ENCODE peak calls at places on chromosomes 12 and 14, in ten cellular contexts. One of them, this sample, is unnamed.
A peak's percentile ranks its signal among the peaks of the same experiment; 100 is the strongest.

GRCh38 chr12:9361879-9362326 is 153.7 kb upstream of the PZP start:
- DNase-seq in GM23338: no peak
- DNase-seq in GM13976: peak; percentile 66
- DNase-seq in tibial artery: no peak
- DNase-seq in fibroblast of mammary gland: no peak
- DNase-seq in WERI-Rb-1: no peak
- DNase-seq in MM.1S: no peak
- DNase-seq in OCI-LY7: no peak
- DNase-seq in AG04450: no peak
- DNase-seq in cardiac muscle cell: no peak
- DNase-seq in this sample: no peak

GRCh38 chr14:70036665-70037064 is 152.1 kb downstream of the SLC8A3 start:
- DNase-seq in GM23338: peak; percentile 46
- DNase-seq in GM13976: no peak
- DNase-seq in tibial artery: no peak
- DNase-seq in fibroblast of mammary gland: peak; percentile 19
- DNase-seq in WERI-Rb-1: peak; percentile 59
- DNase-seq in MM.1S: no peak
- DNase-seq in OCI-LY7: no peak
- DNase-seq in AG04450: no peak
- DNase-seq in cardiac muscle cell: no peak
- DNase-seq in this sample: peak; percentile 39

GRCh38 chr14:49879683-49880204 is 13.1 kb upstream of the ARF6 start:
- DNase-seq in GM23338: peak; percentile 92
- DNase-seq in GM13976: peak; percentile 70
- DNase-seq in tibial artery: no peak
- DNase-seq in fibroblast of mammary gland: peak; percentile 76
- DNase-seq in WERI-Rb-1: peak; percentile 55
- DNase-seq in MM.1S: peak; percentile 59
- DNase-seq in OCI-LY7: peak; percentile 90
- DNase-seq in AG04450: no peak
- DNase-seq in cardiac muscle cell: peak; percentile 75
- DNase-seq in this sample: peak; percentile 30

GRCh38 chr14:104096751-104097700 is 11.5 kb downstream of the ASPG start:
- DNase-seq in GM23338: peak; percentile 41
- DNase-seq in GM13976: no peak
- DNase-seq in tibial artery: no peak
- DNase-seq in fibroblast of mammary gland: no peak
- DNase-seq in WERI-Rb-1: no peak
- DNase-seq in MM.1S: no peak
- DNase-seq in OCI-LY7: peak; percentile 35
- DNase-seq in AG04450: no peak
- DNase-seq in cardiac muscle cell: no peak
- DNase-seq in this sample: peak; percentile 34

GRCh38 chr14:29734732-29735131 is 192.9 kb downstream of the PRKD1 start:
- DNase-seq in GM23338: peak; percentile 29
- DNase-seq in GM13976: no peak
- DNase-seq in tibial artery: no peak
- DNase-seq in fibroblast of mammary gland: no peak
- DNase-seq in WERI-Rb-1: no peak
- DNase-seq in MM.1S: no peak
- DNase-seq in OCI-LY7: no peak
- DNase-seq in AG04450: no peak
- DNase-seq in cardiac muscle cell: no peak
- DNase-seq in this sample: no peak

GRCh38 chr14:32377046-32377445 is 47.9 kb downstream of the AKAP6 start:
- DNase-seq in GM23338: no peak
- DNase-seq in GM13976: no peak
- DNase-seq in tibial artery: no peak
- DNase-seq in fibroblast of mammary gland: no peak
- DNase-seq in WERI-Rb-1: no peak
- DNase-seq in MM.1S: no peak
- DNase-seq in OCI-LY7: no peak
- DNase-seq in AG04450: no peak
- DNase-seq in cardiac muscle cell: no peak
- DNase-seq in this sample: no peak

GRCh38 chr12:26369588-26369987 is 174.2 kb downstream of the SSPN start:
- DNase-seq in GM23338: peak; percentile 21
- DNase-seq in GM13976: no peak
- DNase-seq in tibial artery: no peak
- DNase-seq in fibroblast of mammary gland: peak; percentile 94
- DNase-seq in WERI-Rb-1: no peak
- DNase-seq in MM.1S: no peak
- DNase-seq in OCI-LY7: no peak
- DNase-seq in AG04450: peak; percentile 72
- DNase-seq in cardiac muscle cell: peak; percentile 76
- DNase-seq in this sample: no peak

GRCh38 chr12:75892779-75893408 is 138.7 kb downstream of the PHLDA1 start:
- DNase-seq in GM23338: no peak
- DNase-seq in GM13976: no peak
- DNase-seq in tibial artery: no peak
- DNase-seq in fibroblast of mammary gland: peak; percentile 55
- DNase-seq in WERI-Rb-1: no peak
- DNase-seq in MM.1S: no peak
- DNase-seq in OCI-LY7: no peak
- DNase-seq in AG04450: no peak
- DNase-seq in cardiac muscle cell: peak; percentile 91
- DNase-seq in this sample: no peak

GRCh38 chr12:76711241-76711640 is 52.7 kb upstream of the ZDHHC17 start:
- DNase-seq in GM23338: no peak
- DNase-seq in GM13976: no peak
- DNase-seq in tibial artery: no peak
- DNase-seq in fibroblast of mammary gland: no peak
- DNase-seq in WERI-Rb-1: no peak
- DNase-seq in MM.1S: no peak
- DNase-seq in OCI-LY7: no peak
- DNase-seq in AG04450: no peak
- DNase-seq in cardiac muscle cell: no peak
- DNase-seq in this sample: no peak

GRCh38 chr12:19669793-19670192 is 230.5 kb downstream of the AEBP2 start:
- DNase-seq in GM23338: no peak
- DNase-seq in GM13976: no peak
- DNase-seq in tibial artery: no peak
- DNase-seq in fibroblast of mammary gland: no peak
- DNase-seq in WERI-Rb-1: no peak
- DNase-seq in MM.1S: no peak
- DNase-seq in OCI-LY7: no peak
- DNase-seq in AG04450: no peak
- DNase-seq in cardiac muscle cell: no peak
- DNase-seq in this sample: no peak

GRCh38 chr12:18275974-18276373 is 14.7 kb downstream of the PIK3C2G start:
- DNase-seq in GM23338: no peak
- DNase-seq in GM13976: no peak
- DNase-seq in tibial artery: no peak
- DNase-seq in fibroblast of mammary gland: no peak
- DNase-seq in WERI-Rb-1: no peak
- DNase-seq in MM.1S: no peak
- DNase-seq in OCI-LY7: no peak
- DNase-seq in AG04450: no peak
- DNase-seq in cardiac muscle cell: no peak
- DNase-seq in this sample: no peak
- TF ChIP-seq CTCF in GM23338: no peak
- TF ChIP-seq CTCF in GM13976: no peak
- TF ChIP-seq CTCF in tibial artery: no peak
- TF ChIP-seq CTCF in fibroblast of mammary gland: no peak
- TF ChIP-seq CTCF in WERI-Rb-1: no peak
- TF ChIP-seq CTCF in MM.1S: no peak
- TF ChIP-seq CTCF in OCI-LY7: no peak
- TF ChIP-seq CTCF in AG04450: no peak
- TF ChIP-seq CTCF in cardiac muscle cell: no peak
- TF ChIP-seq CTCF in this sample: no peak

DNA sequence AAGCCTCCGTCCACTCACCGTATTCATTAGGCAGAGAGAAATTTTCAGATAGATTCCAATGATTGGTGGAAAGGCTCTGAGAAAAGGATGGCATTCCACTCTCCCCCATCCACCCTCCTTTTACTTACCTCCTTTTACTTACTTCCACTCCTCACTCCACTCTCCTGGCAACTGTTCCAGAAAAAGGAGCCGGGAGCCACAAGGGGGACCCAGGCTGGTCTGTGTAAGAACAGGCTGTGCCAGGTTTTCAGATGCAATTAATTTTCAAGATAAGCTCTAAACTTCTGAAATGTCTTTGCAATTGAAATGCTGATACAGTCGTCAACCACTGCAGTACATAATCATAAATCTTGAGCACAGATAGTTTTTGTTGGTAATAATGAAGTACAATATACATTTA is 248.8 kb downstream of the ANO6 start:
- DNase-seq in GM23338: peak; percentile 55
- DNase-seq in GM13976: no peak
- DNase-seq in tibial artery: no peak
- DNase-seq in fibroblast of mammary gland: no peak
- DNase-seq in WERI-Rb-1: no peak
- DNase-seq in MM.1S: no peak
- DNase-seq in OCI-LY7: no peak
- DNase-seq in AG04450: no peak
- DNase-seq in cardiac muscle cell: peak; percentile 35
- DNase-seq in this sample: no peak
- TF ChIP-seq CTCF in GM23338: peak; percentile 32
- TF ChIP-seq CTCF in GM13976: no peak
- TF ChIP-seq CTCF in tibial artery: no peak
- TF ChIP-seq CTCF in fibroblast of mammary gland: peak; percentile 2
- TF ChIP-seq CTCF in WERI-Rb-1: peak; percentile 4
- TF ChIP-seq CTCF in MM.1S: no peak
- TF ChIP-seq CTCF in OCI-LY7: no peak
- TF ChIP-seq CTCF in AG04450: peak; percentile 27
- TF ChIP-seq CTCF in cardiac muscle cell: peak; percentile 28
- TF ChIP-seq CTCF in this sample: no peak

DNA sequence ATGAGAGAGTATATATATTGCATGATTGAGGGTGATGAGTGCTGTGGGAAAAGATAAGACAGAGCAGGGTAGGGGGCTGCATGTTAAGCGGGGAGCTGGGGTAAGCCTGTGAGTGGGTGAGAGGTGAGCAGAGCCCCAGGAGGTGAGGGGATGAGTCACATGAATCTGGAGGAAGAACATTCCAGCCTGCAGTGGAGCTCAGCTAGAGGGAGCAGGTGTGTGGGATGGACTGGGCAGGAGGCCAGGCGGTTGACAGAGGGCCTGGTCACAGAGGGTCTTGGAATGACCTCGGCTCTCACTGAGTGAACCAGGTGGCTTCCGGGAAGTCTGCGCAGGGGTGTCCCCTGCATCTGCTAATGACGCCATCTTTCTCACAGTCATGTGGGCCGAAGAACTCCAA is 44.4 kb downstream of the GIT2 start:
- DNase-seq in GM23338: no peak
- DNase-seq in GM13976: no peak
- DNase-seq in tibial artery: no peak
- DNase-seq in fibroblast of mammary gland: peak; percentile 83
- DNase-seq in WERI-Rb-1: no peak
- DNase-seq in MM.1S: no peak
- DNase-seq in OCI-LY7: no peak
- DNase-seq in AG04450: peak; percentile 85
- DNase-seq in cardiac muscle cell: peak; percentile 76
- DNase-seq in this sample: no peak
- TF ChIP-seq CTCF in GM23338: no peak
- TF ChIP-seq CTCF in GM13976: no peak
- TF ChIP-seq CTCF in tibial artery: no peak
- TF ChIP-seq CTCF in fibroblast of mammary gland: peak; percentile 1
- TF ChIP-seq CTCF in WERI-Rb-1: no peak
- TF ChIP-seq CTCF in MM.1S: no peak
- TF ChIP-seq CTCF in OCI-LY7: no peak
- TF ChIP-seq CTCF in AG04450: peak; percentile 20
- TF ChIP-seq CTCF in cardiac muscle cell: no peak
- TF ChIP-seq CTCF in this sample: no peak

DNA sequence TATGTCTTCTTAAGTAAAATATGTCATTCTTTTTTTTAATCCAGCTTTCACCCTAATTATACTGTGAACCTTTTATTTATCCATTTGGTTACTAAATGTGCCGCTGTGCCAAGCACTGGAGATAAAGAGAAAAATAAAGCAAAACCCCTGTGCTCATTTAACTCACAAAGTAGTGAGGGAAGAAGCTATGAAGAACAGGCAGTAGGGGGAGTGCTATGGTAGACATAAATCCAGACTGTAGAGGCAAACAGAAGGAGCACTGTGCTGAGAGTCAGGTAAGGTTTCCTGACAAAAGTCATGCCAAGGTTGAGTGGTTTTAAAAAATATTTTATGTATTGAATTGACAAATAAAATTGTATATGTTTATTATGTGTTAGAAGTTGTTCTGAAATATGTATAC is 188.5 kb upstream of the SYT10 start:
- DNase-seq in GM23338: peak; percentile 26
- DNase-seq in GM13976: no peak
- DNase-seq in tibial artery: no peak
- DNase-seq in fibroblast of mammary gland: no peak
- DNase-seq in WERI-Rb-1: no peak
- DNase-seq in MM.1S: peak; percentile 21
- DNase-seq in OCI-LY7: no peak
- DNase-seq in AG04450: no peak
- DNase-seq in cardiac muscle cell: no peak
- DNase-seq in this sample: no peak
- TF ChIP-seq CTCF in GM23338: peak; percentile 65
- TF ChIP-seq CTCF in GM13976: no peak
- TF ChIP-seq CTCF in tibial artery: no peak
- TF ChIP-seq CTCF in fibroblast of mammary gland: no peak
- TF ChIP-seq CTCF in WERI-Rb-1: no peak
- TF ChIP-seq CTCF in MM.1S: peak; percentile 35
- TF ChIP-seq CTCF in OCI-LY7: no peak
- TF ChIP-seq CTCF in AG04450: no peak
- TF ChIP-seq CTCF in cardiac muscle cell: no peak
- TF ChIP-seq CTCF in this sample: no peak

GRCh38 chr12:38543151-38543550 is 226.6 kb downstream of the ALG10B start:
- DNase-seq in GM23338: peak; percentile 10
- DNase-seq in GM13976: no peak
- DNase-seq in tibial artery: no peak
- DNase-seq in fibroblast of mammary gland: no peak
- DNase-seq in WERI-Rb-1: no peak
- DNase-seq in MM.1S: peak; percentile 90
- DNase-seq in OCI-LY7: no peak
- DNase-seq in AG04450: no peak
- DNase-seq in cardiac muscle cell: no peak
- DNase-seq in this sample: no peak

GRCh38 chr12:38547586-38547985 is 231.0 kb downstream of the ALG10B start:
- DNase-seq in GM23338: no peak
- DNase-seq in GM13976: no peak
- DNase-seq in tibial artery: no peak
- DNase-seq in fibroblast of mammary gland: no peak
- DNase-seq in WERI-Rb-1: no peak
- DNase-seq in MM.1S: no peak
- DNase-seq in OCI-LY7: no peak
- DNase-seq in AG04450: no peak
- DNase-seq in cardiac muscle cell: no peak
- DNase-seq in this sample: no peak

GRCh38 chr12:38541849-38542248 is 225.3 kb downstream of the ALG10B start:
- DNase-seq in GM23338: no peak
- DNase-seq in GM13976: no peak
- DNase-seq in tibial artery: no peak
- DNase-seq in fibroblast of mammary gland: no peak
- DNase-seq in WERI-Rb-1: no peak
- DNase-seq in MM.1S: no peak
- DNase-seq in OCI-LY7: no peak
- DNase-seq in AG04450: no peak
- DNase-seq in cardiac muscle cell: no peak
- DNase-seq in this sample: no peak

GRCh38 chr12:38540156-38540555 is 223.6 kb downstream of the ALG10B start:
- DNase-seq in GM23338: no peak
- DNase-seq in GM13976: no peak
- DNase-seq in tibial artery: no peak
- DNase-seq in fibroblast of mammary gland: no peak
- DNase-seq in WERI-Rb-1: no peak
- DNase-seq in MM.1S: no peak
- DNase-seq in OCI-LY7: no peak
- DNase-seq in AG04450: no peak
- DNase-seq in cardiac muscle cell: no peak
- DNase-seq in this sample: no peak

GRCh38 chr12:38544357-38545066 is 227.9 kb downstream of the ALG10B start:
- DNase-seq in GM23338: peak; percentile 84
- DNase-seq in GM13976: no peak
- DNase-seq in tibial artery: no peak
- DNase-seq in fibroblast of mammary gland: no peak
- DNase-seq in WERI-Rb-1: peak; percentile 9
- DNase-seq in MM.1S: peak; percentile 53
- DNase-seq in OCI-LY7: no peak
- DNase-seq in AG04450: no peak
- DNase-seq in cardiac muscle cell: no peak
- DNase-seq in this sample: peak; percentile 8
- TF ChIP-seq CTCF in GM23338: peak; percentile 74
- TF ChIP-seq CTCF in GM13976: peak; percentile 14
- TF ChIP-seq CTCF in tibial artery: no peak
- TF ChIP-seq CTCF in fibroblast of mammary gland: no peak
- TF ChIP-seq CTCF in WERI-Rb-1: peak; percentile 50
- TF ChIP-seq CTCF in MM.1S: peak; percentile 80
- TF ChIP-seq CTCF in OCI-LY7: peak; percentile 32
- TF ChIP-seq CTCF in AG04450: no peak
- TF ChIP-seq CTCF in cardiac muscle cell: no peak
- TF ChIP-seq CTCF in this sample: peak; percentile 21

This sample was measured in nephron progenitor cell.